ENCODE peak calls at places on chromosomes 12 and 14, in six cellular contexts. T is Peyer's patch, D is tibial artery, S is stomach, P is psoas muscle, F is A549. W is an unnamed sample.

GRCh38 chr12:21828111-21828775 is 53.7 kb upstream of the KCNJ8 start:
- DNase-seq in P (no peak), S (no peak), F (no peak), D (peak; percentile 34), T (no peak), W (no peak)

GRCh38 chr12:85866929-85867776 is 6.9 kb upstream of the NTS start:
- DNase-seq in S (no peak), D (no peak), P (no peak), T (no peak), F (peak; percentile 70), W (peak; percentile 11)

GRCh38 chr14:34449819-34450541 is 12.1 kb downstream of the SPTSSA start:
- DNase-seq in S (no peak), F (no peak), D (no peak), P (no peak), T (no peak), W (no peak)

GRCh38 chr12:120168337-120168736 is 26.2 kb downstream of the GCN1 start:
- DNase-seq in T (no peak), S (no peak), D (no peak), P (no peak), F (no peak), W (no peak)

GRCh38 chr14:52695481-52696091 is at the start of gene ERO1A:
- DNase-seq in F (peak; percentile 85), T (peak; percentile 59), S (peak; percentile 88), P (peak; percentile 84), D (peak; percentile 86), W (peak; percentile 40)

GRCh38 chr14:68762944-68763831 is 29.7 kb downstream of the ZFP36L1 start:
- DNase-seq in P (peak; percentile 53), D (no peak), T (no peak), F (no peak), S (peak; percentile 87), W (no peak)

GRCh38 chr12:90922068-90922743 is 32.8 kb downstream of the CCER1 start:
- DNase-seq in F (no peak), T (no peak), S (no peak), D (no peak), P (no peak), W (no peak)

GRCh38 chr12:31874961-31875608 is 84.1 kb upstream of the RESF1 start:
- DNase-seq in S (peak; percentile 55), P (peak; percentile 41), D (peak; percentile 54), T (peak; percentile 73), F (peak; percentile 76), W (peak; percentile 79)

GRCh38 chr12:100795193-100796179 is 910 bp downstream of the ANO4 start:
- DNase-seq in S (no peak), F (no peak), T (no peak), D (no peak), P (no peak), W (no peak)

GRCh38 chr14:42556551-42556950 is 949.9 kb downstream of the LRFN5 start:
- DNase-seq in D (no peak), F (no peak), T (no peak), S (no peak), P (no peak), W (no peak)

GRCh38 chr12:62291888-62292760 is 31.9 kb downstream of the USP15 start:
- DNase-seq in D (no peak), P (no peak), S (no peak), T (no peak), F (peak; percentile 10), W (peak; percentile 15)

GRCh38 chr12:21814814-21815213 is 40.3 kb upstream of the KCNJ8 start:
- DNase-seq in P (no peak), F (no peak), T (no peak), S (no peak), D (no peak), W (no peak)

GRCh38 chr12:122946690-122947271 is 19.5 kb downstream of the ABCB9 start:
- DNase-seq in F (peak; percentile 92), T (peak; percentile 68), D (peak; percentile 97), P (peak; percentile 89), S (peak; percentile 85), W (peak; percentile 98)

GRCh38 chr14:50229646-50230045 is 1.7 kb downstream of the SOS2 start:
- DNase-seq in T (no peak), S (no peak), P (no peak), D (no peak), F (no peak), W (no peak)
- H3K4me3 ChIP-seq in T (peak overlapping the region; percentile 78), S (peak overlapping the region; percentile 79), P (peak overlapping the region; percentile 89), D (peak overlapping the region; percentile 81), F (peak overlapping the region; percentile 90), W (peak overlapping the region; percentile 71)

GRCh38 chr12:118119449-118119879 is 15.7 kb upstream of the VSIG10 start:
- DNase-seq in F (no peak), T (no peak), S (no peak), D (no peak), P (no peak), W (no peak)
- TF ChIP-seq CTCF in F (no peak), T (no peak), S (no peak), D (no peak), P (no peak), W (no peak)

GRCh38 chr12:108690799-108691153 is 40.5 kb downstream of the CORO1C start:
- DNase-seq in P (no peak), F (no peak), D (no peak), T (no peak), S (no peak), W (no peak)
- H3K4me3 ChIP-seq in P (peak overlapping the region; percentile 55), F (peak overlapping the region; percentile 37), D (peak overlapping the region; percentile 17), T (peak overlapping the region; percentile 31), S (peak overlapping the region; percentile 12), W (peak overlapping the region; percentile 31)

DNA sequence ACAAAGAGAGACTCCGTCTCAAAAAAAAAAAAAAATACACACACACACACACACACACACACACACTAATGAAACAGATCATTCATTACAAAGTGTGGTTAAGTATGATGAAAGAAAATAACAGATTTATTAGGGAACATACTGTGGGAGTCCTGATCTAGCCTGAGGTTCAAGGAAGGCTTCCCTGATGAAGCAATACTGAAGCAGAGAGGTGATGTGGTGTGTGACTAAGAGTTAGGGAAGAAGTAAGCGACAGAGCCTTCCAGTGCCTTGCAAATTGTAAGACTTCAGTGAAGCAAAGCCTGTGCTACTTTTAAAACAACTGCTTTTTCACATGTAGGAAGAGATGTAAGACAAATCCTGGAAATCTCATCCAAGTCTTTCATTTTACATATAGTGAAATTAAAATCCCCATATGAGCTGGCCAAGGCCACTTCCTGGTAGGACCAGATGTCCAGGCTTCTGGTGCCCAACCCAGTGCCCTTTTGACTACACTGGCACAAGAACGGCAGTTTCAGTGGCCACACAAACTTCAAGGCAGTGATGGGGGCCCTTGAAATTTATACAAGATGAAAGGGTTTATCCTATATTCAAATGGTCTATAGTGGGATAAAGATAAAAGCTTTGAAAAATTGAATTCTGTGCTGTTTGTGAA is 86.2 kb downstream of the STON2 start:
- DNase-seq in P (no peak), F (no peak), D (no peak), S (no peak), T (no peak), W (no peak)
- TF ChIP-seq CTCF in P (no peak), F (no peak), D (no peak), S (no peak), T (no peak), W (no peak)

DNA sequence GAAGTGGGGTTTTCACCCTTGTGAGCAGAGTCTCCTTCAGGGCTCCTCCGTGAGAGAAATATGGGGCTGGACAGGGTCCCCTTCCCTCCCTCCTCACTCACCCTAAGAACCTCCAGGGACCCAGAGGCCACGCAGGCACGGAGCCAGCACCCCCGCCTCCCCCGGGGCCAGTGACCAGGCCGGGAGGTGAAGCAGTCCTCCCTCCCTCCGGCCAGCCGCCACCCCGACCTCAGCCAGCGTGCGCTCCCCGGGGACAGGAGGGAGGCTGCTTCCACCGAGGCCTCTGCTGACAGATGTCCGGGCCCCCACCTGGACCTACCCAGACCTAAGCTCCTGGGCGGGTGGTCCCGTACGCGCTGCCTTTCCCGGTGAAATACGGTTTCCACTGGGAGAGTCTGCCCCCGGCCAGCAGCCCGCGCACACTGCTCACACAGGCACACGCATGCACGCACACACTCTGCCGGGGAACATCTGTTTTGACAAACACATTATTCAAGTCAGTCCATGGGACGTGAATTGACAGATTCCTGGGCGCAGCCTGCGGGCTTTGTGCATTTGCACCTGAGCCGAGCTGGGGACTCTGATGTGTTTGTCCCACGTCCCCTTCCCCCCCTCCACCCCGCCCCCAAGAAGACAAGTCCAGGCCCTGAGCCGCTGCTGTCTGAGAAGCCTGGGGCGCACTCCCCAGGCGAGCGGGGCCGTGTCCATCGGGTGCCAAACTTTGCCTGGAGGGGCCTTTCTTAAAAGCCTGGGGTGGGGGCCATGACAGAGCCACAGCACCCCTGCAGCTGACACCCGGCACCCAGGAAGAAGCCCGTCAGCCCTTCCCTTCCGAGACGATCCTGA is 726 bp downstream of the RIMBP2 start:
- DNase-seq in D (peak; percentile 19), F (no peak), P (no peak), S (peak; percentile 19), T (no peak), W (no peak)
- H3K4me3 ChIP-seq in D (peak overlapping the region; percentile 5), F (peak overlapping the region; percentile 34), P (peak overlapping the region; percentile 46), S (peak overlapping the region; percentile 35), T (no peak overlapping the region), W (no peak overlapping the region)

DNA sequence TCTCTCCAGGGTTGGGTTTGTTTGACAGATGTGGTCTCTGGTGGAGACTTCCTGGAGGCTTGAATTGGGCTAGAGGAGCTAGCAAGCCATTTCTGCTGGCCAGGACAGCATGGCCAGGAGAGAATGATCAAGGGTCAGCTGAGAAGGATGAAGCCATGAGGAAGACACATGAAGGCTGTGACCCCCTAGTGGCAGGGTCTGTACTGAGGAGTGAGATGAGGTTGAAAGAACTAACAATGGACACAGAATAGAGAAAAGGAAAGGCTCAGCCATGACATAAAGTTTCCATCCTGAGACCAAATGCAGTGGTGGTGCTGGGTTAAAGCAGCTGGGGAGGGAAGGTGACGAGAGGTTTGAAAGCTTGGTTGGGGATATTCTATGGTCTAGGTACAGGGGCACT is 89.9 kb downstream of the NT5DC3 start:
- DNase-seq in F (peak; percentile 23), D (no peak), T (no peak), P (no peak), S (no peak), W (no peak)
- TF ChIP-seq CTCF in F (peak; percentile 13), D (no peak), T (no peak), P (no peak), S (no peak), W (peak; percentile 12)

GRCh38 chr12:104702565-104703139 is 245.9 kb downstream of the CHST11 start:
- DNase-seq in P (peak; percentile 69), D (peak; percentile 69), F (no peak), T (no peak), S (no peak), W (no peak)
- H3K4me3 ChIP-seq in P (no peak overlapping the region), D (no peak overlapping the region), F (no peak overlapping the region), T (no peak overlapping the region), S (no peak overlapping the region), W (no peak overlapping the region)

DNA sequence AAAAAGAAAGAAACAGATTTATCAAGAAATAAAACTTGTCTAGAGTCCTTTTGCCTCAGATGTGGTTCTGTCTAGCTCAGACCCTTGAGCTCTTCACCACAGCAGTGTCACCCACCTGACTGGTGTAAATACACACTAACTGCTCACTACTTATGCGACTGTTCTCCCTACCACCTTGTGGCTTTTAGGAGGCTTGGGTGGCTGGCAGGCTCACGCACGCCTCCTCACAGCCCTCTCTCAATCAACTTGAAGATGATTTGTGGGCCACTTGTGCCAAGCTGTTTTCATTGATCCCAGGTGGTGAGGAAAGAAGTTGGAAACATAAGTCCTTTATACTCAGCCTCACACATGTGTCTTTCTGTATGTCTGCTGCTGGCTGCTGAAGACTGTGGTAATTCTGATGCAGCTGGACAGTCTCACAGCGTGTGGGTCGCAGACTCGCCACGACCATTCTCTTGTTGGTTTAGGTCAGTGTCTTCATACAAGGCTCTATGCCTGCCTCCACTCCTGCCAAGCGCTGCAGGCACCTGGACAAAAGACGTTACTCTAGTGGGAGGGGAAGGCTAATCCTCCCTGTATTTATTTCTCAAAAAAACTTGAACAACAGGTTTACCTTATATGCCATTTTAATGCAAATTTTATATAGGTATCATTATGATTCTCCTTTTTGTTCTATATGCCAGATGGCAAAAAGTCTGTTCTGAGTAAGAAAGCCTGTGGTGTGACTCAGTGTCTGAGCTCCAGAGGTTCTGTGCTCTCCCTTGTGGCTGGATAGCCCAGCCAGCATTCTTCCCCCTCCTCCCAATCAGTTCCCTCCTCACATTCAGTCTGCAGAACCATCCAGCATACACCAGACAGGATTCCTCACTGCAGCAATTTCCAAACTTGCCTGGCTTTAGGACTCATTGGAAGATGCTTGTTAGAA is 115.5 kb downstream of the DIP2B start:
- DNase-seq in S (no peak), F (peak; percentile 39), T (no peak), D (no peak), P (no peak), W (peak; percentile 61)
- TF ChIP-seq CTCF in S (no peak), F (no peak), T (no peak), D (no peak), P (no peak), W (peak; percentile 9)